ENCODE peak calls at places on chromosomes 12 and 14, in four cellular contexts. E is K562, O is SK-N-SH, M is H1. K is an unnamed sample.

GRCh38 chr14:89221109-89221508 is 195.9 kb downstream of the FOXN3 start:
- DNase-seq in E (no peak), M (no peak), O (no peak), K (no peak)

GRCh38 chr14:54901380-54902142 is 1.1 kb downstream of the GCH1 start:
- DNase-seq in M (no peak), E (no peak), O (peak; percentile 48), K (no peak)

GRCh38 chr12:63845726-63846125 is 1.2 kb downstream of the SRGAP1 start:
- DNase-seq in M (no peak), E (no peak), O (peak; percentile 18), K (no peak)

GRCh38 chr14:88154321-88154720 is 149.4 kb downstream of the GPR65 start:
- DNase-seq in E (no peak), O (no peak), M (no peak), K (no peak)

GRCh38 chr12:31370645-31371620 is 45.0 kb upstream of the SINHCAF start:
- DNase-seq in M (peak; percentile 77), E (peak; percentile 45), O (no peak), K (peak; percentile 72)

GRCh38 chr12:108821407-108822397 is 35.7 kb downstream of the SSH1 start:
- DNase-seq in O (no peak), M (no peak), E (peak; percentile 60), K (no peak)

GRCh38 chr14:100761481-100761880 is 34.8 kb downstream of the DLK1 start:
- DNase-seq in E (no peak), O (no peak), M (no peak), K (no peak)

GRCh38 chr12:76621582-76622024 is 62.0 kb upstream of the OSBPL8 start:
- DNase-seq in O (peak; percentile 63), E (peak; percentile 80), M (peak; percentile 17), K (peak; percentile 61)

GRCh38 chr14:101110729-101111619 is 207.5 kb upstream of the RTL1 start:
- DNase-seq in E (no peak), O (peak; percentile 28), M (no peak), K (no peak)

GRCh38 chr14:104724981-104725771 is 1.1 kb downstream of the ADSS1 start:
- DNase-seq in E (peak; percentile 61), M (no peak), O (peak; percentile 84), K (peak; percentile 59)

GRCh38 chr12:104958946-104959841 is 1.1 kb upstream of the SLC41A2 start:
- DNase-seq in O (no peak), M (no peak), E (peak; percentile 28), K (no peak)

GRCh38 chr14:51533877-51534553 is 117.7 kb upstream of the FRMD6 start:
- DNase-seq in O (no peak), E (no peak), M (no peak), K (no peak)

GRCh38 chr12:21542412-21542811 is 16.3 kb downstream of the SPX start:
- DNase-seq in E (no peak), O (no peak), M (no peak), K (no peak)

GRCh38 chr12:12804432-12804886 is 8.7 kb upstream of the DDX47 start:
- DNase-seq in E (no peak), O (no peak), M (no peak), K (no peak)

GRCh38 chr12:45663452-45663851 is 66.1 kb upstream of the ARID2 start:
- DNase-seq in M (no peak), O (no peak), E (no peak), K (no peak)

GRCh38 chr12:78245111-78245510 is 414.4 kb downstream of the NAV3 start:
- DNase-seq in M (no peak), E (no peak), O (no peak), K (no peak)

GRCh38 chr14:102544034-102544744 is 34.6 kb upstream of the ANKRD9 start:
- DNase-seq in O (peak; percentile 27), E (no peak), M (no peak), K (peak; percentile 44)

GRCh38 chr14:81450100-81450531 is 50.0 kb upstream of the STON2 start:
- DNase-seq in O (no peak), M (peak; percentile 47), E (no peak), K (peak; percentile 26)

GRCh38 chr12:15846887-15847286 is 35.3 kb upstream of the STRAP start:
- DNase-seq in O (no peak), M (no peak), E (no peak), K (no peak)

GRCh38 chr12:132638541-132639408 is 20.2 kb downstream of the P2RX2 start:
- DNase-seq in O (peak; percentile 69), M (no peak), E (peak; percentile 38), K (peak; percentile 46)

GRCh38 chr14:58637391-58638230 is at the start of gene DACT1:
- DNase-seq in O (peak; percentile 82), E (peak; percentile 27), M (no peak), K (peak; percentile 76)

GRCh38 chr12:107442593-107442992 is 243.0 kb upstream of the PWP1 start:
- DNase-seq in M (no peak), O (no peak), E (no peak), K (no peak)

GRCh38 chr14:98791661-98792060 is 480.3 kb downstream of the BCL11B start:
- DNase-seq in M (no peak), O (no peak), E (no peak), K (no peak)

GRCh38 chr12:47362131-47362686 is 282.4 kb upstream of the AMIGO2 start:
- DNase-seq in M (no peak), E (no peak), O (no peak), K (no peak)

GRCh38 chr12:119171691-119172090 is 7.0 kb upstream of the HSPB8 start:
- DNase-seq in E (no peak), O (no peak), M (no peak), K (no peak)

GRCh38 chr14:37013116-37013515 is 159.3 kb downstream of the SLC25A21 start:
- DNase-seq in E (no peak), O (no peak), M (no peak), K (no peak)

GRCh38 chr12:87661770-87662402 is 367.3 kb downstream of the C12orf50 start:
- DNase-seq in O (no peak), E (no peak), M (no peak), K (no peak)

GRCh38 chr12:98238513-98238912 is 276.9 kb upstream of the TMPO start:
- DNase-seq in E (no peak), O (no peak), M (no peak), K (no peak)

GRCh38 chr12:9604288-9604687 is 3.4 kb downstream of the KLRB1 start:
- DNase-seq in E (peak; percentile 3), M (no peak), O (no peak), K (no peak)

GRCh38 chr14:65302571-65303184 is 109.9 kb upstream of the FUT8 start:
- DNase-seq in O (no peak), M (no peak), E (no peak), K (no peak)

GRCh38 chr12:52517888-52518287 is 2.3 kb downstream of the KRT5 start:
- DNase-seq in E (no peak), M (no peak), O (no peak), K (no peak)
- TF ChIP-seq TEAD4 in E (no peak), M (no peak), O (no peak), K (no peak)

DNA sequence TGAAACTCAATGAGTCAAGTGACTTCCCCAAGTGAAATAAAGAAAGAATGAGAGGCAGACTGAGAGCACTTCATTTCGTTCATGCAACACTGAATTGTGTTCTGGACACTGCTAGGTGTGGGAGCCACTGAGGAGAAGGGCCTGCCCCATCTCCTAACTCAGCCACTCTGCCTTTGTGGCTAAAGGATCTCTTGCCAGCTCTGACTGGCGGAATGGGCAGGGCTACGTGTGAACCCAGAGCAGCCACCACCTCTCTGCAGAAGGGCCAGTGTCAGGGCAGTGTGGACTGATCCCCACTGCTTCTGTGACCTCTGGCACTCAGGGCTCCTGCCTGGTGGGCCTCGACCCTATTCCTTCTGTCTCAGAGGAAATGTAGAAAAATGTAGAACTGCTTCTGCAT is 46.5 kb upstream of the GZMB start:
- DNase-seq in M (no peak), E (no peak), O (no peak), K (no peak)
- TF ChIP-seq TEAD4 in M (no peak), E (no peak), O (no peak), K (no peak)

GRCh38 chr12:56014205-56014604 is 6.6 kb upstream of the IKZF4 start:
- DNase-seq in O (no peak), M (no peak), E (no peak), K (no peak)
- TF ChIP-seq TEAD4 in O (no peak), M (no peak), E (no peak), K (no peak)

DNA sequence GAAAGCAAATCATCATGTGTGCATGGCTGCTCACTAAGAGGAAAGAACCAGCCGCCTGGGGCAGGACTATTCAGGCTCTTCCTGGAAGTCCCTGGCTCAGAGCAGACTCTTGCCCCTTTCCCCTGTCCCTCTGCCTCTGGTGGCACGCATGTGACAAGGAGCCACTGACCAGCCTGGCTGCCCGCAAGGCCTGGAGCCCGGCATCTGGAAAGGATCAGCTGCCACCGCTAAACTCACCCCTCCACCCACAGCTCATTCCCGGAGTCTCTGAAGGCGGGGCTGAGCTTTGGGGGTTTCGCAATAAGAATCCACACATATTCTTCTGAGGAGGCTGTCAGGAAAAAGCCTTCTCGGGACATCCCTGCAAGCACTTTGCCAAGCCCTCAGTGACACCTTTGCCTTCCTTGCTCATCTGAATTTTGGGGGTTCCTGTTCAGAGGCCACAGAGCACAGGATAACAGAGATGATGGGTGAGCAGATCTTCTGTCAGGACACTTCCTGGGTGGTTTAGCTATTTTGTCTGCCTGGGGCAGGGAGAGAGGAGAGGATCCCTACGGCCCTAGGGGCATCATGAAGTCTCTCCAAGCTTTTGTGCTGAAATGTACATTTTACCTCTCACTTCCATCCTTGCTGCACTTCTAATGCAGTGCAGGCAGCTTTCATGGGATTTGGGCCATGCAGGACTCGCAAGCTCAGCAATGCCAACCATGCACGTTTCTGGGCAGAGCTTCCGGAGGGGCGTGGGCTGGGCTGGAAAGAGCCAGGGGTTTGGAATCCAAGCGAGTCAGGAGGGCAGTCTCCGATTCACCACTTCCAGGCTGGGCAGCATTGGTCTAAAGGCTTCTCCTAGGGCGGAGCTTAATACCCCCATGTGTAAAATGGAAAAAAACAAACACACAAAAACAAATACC is 124.8 kb upstream of the MAP1LC3B2 start:
- DNase-seq in M (peak; percentile 38), E (peak; percentile 46), O (peak; percentile 87), K (peak; percentile 63)
- TF ChIP-seq TEAD4 in M (no peak), E (peak; percentile 10), O (no peak), K (no peak)

GRCh38 chr12:48889679-48890078 is 24.0 kb upstream of the RND1 start:
- DNase-seq in M (no peak), E (no peak), O (no peak), K (no peak)

GRCh38 chr12:48899651-48900050 is 25.6 kb downstream of the FKBP11 start:
- DNase-seq in O (no peak), E (no peak), M (no peak), K (no peak)

GRCh38 chr12:48890657-48891418 is 25.2 kb upstream of the RND1 start:
- DNase-seq in E (peak; percentile 84), M (peak; percentile 51), O (peak; percentile 86), K (peak; percentile 92)

DNA sequence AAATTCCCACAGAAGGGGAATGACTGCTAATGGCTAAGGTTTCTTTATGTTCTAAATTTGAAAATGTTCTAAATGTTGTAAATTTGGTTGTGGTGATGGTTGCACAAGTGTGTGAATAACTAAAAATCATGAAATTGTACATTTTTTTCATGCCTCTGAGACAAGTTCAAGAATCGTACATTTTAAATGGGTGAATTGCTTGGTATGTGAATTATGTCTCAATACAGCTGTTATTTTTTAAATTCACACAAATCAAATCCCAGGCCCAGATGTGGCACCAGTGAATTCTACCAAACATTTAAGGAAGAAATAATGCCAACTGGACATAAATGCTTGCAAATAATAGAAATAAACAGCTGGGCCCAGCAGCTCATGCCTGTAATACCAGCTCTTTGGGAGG is 28.6 kb upstream of the RND1 start:
- DNase-seq in O (no peak), M (no peak), E (no peak), K (no peak)
- TF ChIP-seq TEAD4 in O (no peak), M (no peak), E (no peak), K (no peak)

GRCh38 chr12:69502342-69503081 is 32.3 kb downstream of the FRS2 start:
- DNase-seq in O (no peak), M (no peak), E (no peak), K (no peak)
- TF ChIP-seq TEAD4 in O (peak; percentile 64), M (no peak), E (no peak), K (no peak)

K was measured in WTC11.